ENCODE peak calls at places on chromosomes 13 and 19, in ten cellular contexts. One of them, this sample, is unnamed.

GRCh38 chr13:30373727-30374126 is 48.6 kb upstream of the UBE2L5 start:
- DNase-seq in CD4-positive, alpha-beta T cell: no peak
- DNase-seq in stimulated activated naive CD8-positive, alpha-beta T cell treated with anti-CD3 and anti-CD28 coated beads, Interleukin-15, Interleukin-2, amounts not matched to agents 100 U/mL and 50 U/mL, for 24 hours: peak
- DNase-seq in fibroblast of lung: no peak
- DNase-seq in heart right ventricle: no peak
- DNase-seq in MM.1S: peak
- DNase-seq in H9: no peak
- DNase-seq in NCI-H460: no peak
- DNase-seq in A673: no peak
- DNase-seq in iPS-NIHi11: no peak
- DNase-seq in this sample: no peak

GRCh38 chr19:38401148-38401547 is 1.7 kb upstream of the FAM98C start:
- DNase-seq in CD4-positive, alpha-beta T cell: no peak
- DNase-seq in stimulated activated naive CD8-positive, alpha-beta T cell treated with anti-CD3 and anti-CD28 coated beads, Interleukin-15, Interleukin-2, amounts not matched to agents 100 U/mL and 50 U/mL, for 24 hours: no peak
- DNase-seq in fibroblast of lung: no peak
- DNase-seq in heart right ventricle: no peak
- DNase-seq in MM.1S: no peak
- DNase-seq in H9: no peak
- DNase-seq in NCI-H460: no peak
- DNase-seq in A673: no peak
- DNase-seq in iPS-NIHi11: no peak
- DNase-seq in this sample: no peak

GRCh38 chr19:17359905-17360800 is 17.0 kb downstream of the PLVAP start:
- DNase-seq in CD4-positive, alpha-beta T cell: no peak
- DNase-seq in stimulated activated naive CD8-positive, alpha-beta T cell treated with anti-CD3 and anti-CD28 coated beads, Interleukin-15, Interleukin-2, amounts not matched to agents 100 U/mL and 50 U/mL, for 24 hours: no peak
- DNase-seq in fibroblast of lung: no peak
- DNase-seq in heart right ventricle: no peak
- DNase-seq in MM.1S: no peak
- DNase-seq in H9: no peak
- DNase-seq in NCI-H460: no peak
- DNase-seq in A673: no peak
- DNase-seq in iPS-NIHi11: no peak
- DNase-seq in this sample: peak

GRCh38 chr19:41877490-41877876 is 404 bp downstream of the CD79A start:
- DNase-seq in CD4-positive, alpha-beta T cell: no peak
- DNase-seq in stimulated activated naive CD8-positive, alpha-beta T cell treated with anti-CD3 and anti-CD28 coated beads, Interleukin-15, Interleukin-2, amounts not matched to agents 100 U/mL and 50 U/mL, for 24 hours: peak
- DNase-seq in fibroblast of lung: no peak
- DNase-seq in heart right ventricle: no peak
- DNase-seq in MM.1S: no peak
- DNase-seq in H9: no peak
- DNase-seq in NCI-H460: no peak
- DNase-seq in A673: no peak
- DNase-seq in iPS-NIHi11: no peak
- DNase-seq in this sample: peak

GRCh38 chr13:24717217-24717616 is 37.0 kb downstream of the ATP12A start:
- DNase-seq in CD4-positive, alpha-beta T cell: no peak
- DNase-seq in stimulated activated naive CD8-positive, alpha-beta T cell treated with anti-CD3 and anti-CD28 coated beads, Interleukin-15, Interleukin-2, amounts not matched to agents 100 U/mL and 50 U/mL, for 24 hours: no peak
- DNase-seq in fibroblast of lung: no peak
- DNase-seq in heart right ventricle: no peak
- DNase-seq in MM.1S: no peak
- DNase-seq in H9: no peak
- DNase-seq in NCI-H460: no peak
- DNase-seq in A673: no peak
- DNase-seq in iPS-NIHi11: no peak
- DNase-seq in this sample: no peak

GRCh38 chr13:39329182-39329639 is 273.8 kb downstream of the LHFPL6 start:
- DNase-seq in CD4-positive, alpha-beta T cell: no peak
- DNase-seq in stimulated activated naive CD8-positive, alpha-beta T cell treated with anti-CD3 and anti-CD28 coated beads, Interleukin-15, Interleukin-2, amounts not matched to agents 100 U/mL and 50 U/mL, for 24 hours: no peak
- DNase-seq in fibroblast of lung: no peak
- DNase-seq in heart right ventricle: no peak
- DNase-seq in MM.1S: no peak
- DNase-seq in H9: peak
- DNase-seq in NCI-H460: no peak
- DNase-seq in A673: no peak
- DNase-seq in iPS-NIHi11: peak
- DNase-seq in this sample: no peak

GRCh38 chr19:46875234-46875633 is 14.4 kb downstream of the ARHGAP35 start:
- DNase-seq in CD4-positive, alpha-beta T cell: no peak
- DNase-seq in stimulated activated naive CD8-positive, alpha-beta T cell treated with anti-CD3 and anti-CD28 coated beads, Interleukin-15, Interleukin-2, amounts not matched to agents 100 U/mL and 50 U/mL, for 24 hours: no peak
- DNase-seq in fibroblast of lung: no peak
- DNase-seq in heart right ventricle: no peak
- DNase-seq in MM.1S: no peak
- DNase-seq in H9: no peak
- DNase-seq in NCI-H460: no peak
- DNase-seq in A673: no peak
- DNase-seq in iPS-NIHi11: no peak
- DNase-seq in this sample: no peak

GRCh38 chr19:44613295-44614168 is at the start of gene IGSF23:
- DNase-seq in CD4-positive, alpha-beta T cell: no peak
- DNase-seq in stimulated activated naive CD8-positive, alpha-beta T cell treated with anti-CD3 and anti-CD28 coated beads, Interleukin-15, Interleukin-2, amounts not matched to agents 100 U/mL and 50 U/mL, for 24 hours: no peak
- DNase-seq in fibroblast of lung: no peak
- DNase-seq in heart right ventricle: no peak
- DNase-seq in MM.1S: no peak
- DNase-seq in H9: no peak
- DNase-seq in NCI-H460: no peak
- DNase-seq in A673: no peak
- DNase-seq in iPS-NIHi11: no peak
- DNase-seq in this sample: no peak

GRCh38 chr13:31859546-31859945 is 120.2 kb downstream of the RXFP2 start:
- DNase-seq in CD4-positive, alpha-beta T cell: no peak
- DNase-seq in stimulated activated naive CD8-positive, alpha-beta T cell treated with anti-CD3 and anti-CD28 coated beads, Interleukin-15, Interleukin-2, amounts not matched to agents 100 U/mL and 50 U/mL, for 24 hours: no peak
- DNase-seq in fibroblast of lung: no peak
- DNase-seq in heart right ventricle: no peak
- DNase-seq in MM.1S: no peak
- DNase-seq in H9: no peak
- DNase-seq in NCI-H460: no peak
- DNase-seq in A673: no peak
- DNase-seq in iPS-NIHi11: no peak
- DNase-seq in this sample: no peak

GRCh38 chr13:36432106-36432544 is at the start of gene CCNA1:
- DNase-seq in CD4-positive, alpha-beta T cell: no peak
- DNase-seq in stimulated activated naive CD8-positive, alpha-beta T cell treated with anti-CD3 and anti-CD28 coated beads, Interleukin-15, Interleukin-2, amounts not matched to agents 100 U/mL and 50 U/mL, for 24 hours: peak
- DNase-seq in fibroblast of lung: no peak
- DNase-seq in heart right ventricle: peak
- DNase-seq in MM.1S: no peak
- DNase-seq in H9: peak
- DNase-seq in NCI-H460: no peak
- DNase-seq in A673: peak
- DNase-seq in iPS-NIHi11: peak
- DNase-seq in this sample: peak

GRCh38 chr19:52735734-52736133 is 890 bp upstream of the ZNF611 start:
- DNase-seq in CD4-positive, alpha-beta T cell: no peak
- DNase-seq in stimulated activated naive CD8-positive, alpha-beta T cell treated with anti-CD3 and anti-CD28 coated beads, Interleukin-15, Interleukin-2, amounts not matched to agents 100 U/mL and 50 U/mL, for 24 hours: no peak
- DNase-seq in fibroblast of lung: no peak
- DNase-seq in heart right ventricle: peak
- DNase-seq in MM.1S: no peak
- DNase-seq in H9: peak
- DNase-seq in NCI-H460: no peak
- DNase-seq in A673: no peak
- DNase-seq in iPS-NIHi11: peak
- DNase-seq in this sample: peak

GRCh38 chr13:74132152-74132767 is 1.9 kb downstream of the KLF12 start:
- DNase-seq in CD4-positive, alpha-beta T cell: peak
- DNase-seq in stimulated activated naive CD8-positive, alpha-beta T cell treated with anti-CD3 and anti-CD28 coated beads, Interleukin-15, Interleukin-2, amounts not matched to agents 100 U/mL and 50 U/mL, for 24 hours: peak
- DNase-seq in fibroblast of lung: peak
- DNase-seq in heart right ventricle: no peak
- DNase-seq in MM.1S: no peak
- DNase-seq in H9: no peak
- DNase-seq in NCI-H460: no peak
- DNase-seq in A673: no peak
- DNase-seq in iPS-NIHi11: no peak
- DNase-seq in this sample: no peak

GRCh38 chr13:26589754-26590153 is 32.3 kb downstream of the WASF3 start:
- DNase-seq in CD4-positive, alpha-beta T cell: no peak
- DNase-seq in stimulated activated naive CD8-positive, alpha-beta T cell treated with anti-CD3 and anti-CD28 coated beads, Interleukin-15, Interleukin-2, amounts not matched to agents 100 U/mL and 50 U/mL, for 24 hours: no peak
- DNase-seq in fibroblast of lung: no peak
- DNase-seq in heart right ventricle: no peak
- DNase-seq in MM.1S: no peak
- DNase-seq in H9: no peak
- DNase-seq in NCI-H460: no peak
- DNase-seq in A673: no peak
- DNase-seq in iPS-NIHi11: no peak
- DNase-seq in this sample: peak

GRCh38 chr13:52862358-52863206 is 14.1 kb upstream of the PCDH8 start:
- DNase-seq in CD4-positive, alpha-beta T cell: no peak
- DNase-seq in stimulated activated naive CD8-positive, alpha-beta T cell treated with anti-CD3 and anti-CD28 coated beads, Interleukin-15, Interleukin-2, amounts not matched to agents 100 U/mL and 50 U/mL, for 24 hours: peak
- DNase-seq in fibroblast of lung: no peak
- DNase-seq in heart right ventricle: no peak
- DNase-seq in MM.1S: no peak
- DNase-seq in H9: peak
- DNase-seq in NCI-H460: no peak
- DNase-seq in A673: peak
- DNase-seq in iPS-NIHi11: peak
- DNase-seq in this sample: no peak

GRCh38 chr19:44810555-44811447 is 1.9 kb downstream of the BCAM start:
- DNase-seq in CD4-positive, alpha-beta T cell: no peak
- DNase-seq in stimulated activated naive CD8-positive, alpha-beta T cell treated with anti-CD3 and anti-CD28 coated beads, Interleukin-15, Interleukin-2, amounts not matched to agents 100 U/mL and 50 U/mL, for 24 hours: no peak
- DNase-seq in fibroblast of lung: no peak
- DNase-seq in heart right ventricle: no peak
- DNase-seq in MM.1S: no peak
- DNase-seq in H9: no peak
- DNase-seq in NCI-H460: no peak
- DNase-seq in A673: no peak
- DNase-seq in iPS-NIHi11: no peak
- DNase-seq in this sample: peak

GRCh38 chr19:49272204-49272603 is 52.8 kb downstream of the SLC6A16 start:
- DNase-seq in CD4-positive, alpha-beta T cell: no peak
- DNase-seq in stimulated activated naive CD8-positive, alpha-beta T cell treated with anti-CD3 and anti-CD28 coated beads, Interleukin-15, Interleukin-2, amounts not matched to agents 100 U/mL and 50 U/mL, for 24 hours: no peak
- DNase-seq in fibroblast of lung: peak
- DNase-seq in heart right ventricle: no peak
- DNase-seq in MM.1S: no peak
- DNase-seq in H9: no peak
- DNase-seq in NCI-H460: no peak
- DNase-seq in A673: peak
- DNase-seq in iPS-NIHi11: no peak
- DNase-seq in this sample: no peak

GRCh38 chr19:50361290-50362029 is 4.0 kb downstream of the NAPSA start:
- DNase-seq in CD4-positive, alpha-beta T cell: no peak
- DNase-seq in stimulated activated naive CD8-positive, alpha-beta T cell treated with anti-CD3 and anti-CD28 coated beads, Interleukin-15, Interleukin-2, amounts not matched to agents 100 U/mL and 50 U/mL, for 24 hours: no peak
- DNase-seq in fibroblast of lung: no peak
- DNase-seq in heart right ventricle: no peak
- DNase-seq in MM.1S: peak
- DNase-seq in H9: no peak
- DNase-seq in NCI-H460: no peak
- DNase-seq in A673: peak
- DNase-seq in iPS-NIHi11: peak
- DNase-seq in this sample: no peak

GRCh38 chr19:45391346-45391745 is 13.5 kb downstream of the PPP1R13L start:
- DNase-seq in CD4-positive, alpha-beta T cell: no peak
- DNase-seq in stimulated activated naive CD8-positive, alpha-beta T cell treated with anti-CD3 and anti-CD28 coated beads, Interleukin-15, Interleukin-2, amounts not matched to agents 100 U/mL and 50 U/mL, for 24 hours: no peak
- DNase-seq in fibroblast of lung: no peak
- DNase-seq in heart right ventricle: no peak
- DNase-seq in MM.1S: no peak
- DNase-seq in H9: peak
- DNase-seq in NCI-H460: no peak
- DNase-seq in A673: peak
- DNase-seq in iPS-NIHi11: peak
- DNase-seq in this sample: no peak

GRCh38 chr19:7862413-7862951 is 11.7 kb downstream of the PRR36 start:
- DNase-seq in CD4-positive, alpha-beta T cell: peak
- DNase-seq in stimulated activated naive CD8-positive, alpha-beta T cell treated with anti-CD3 and anti-CD28 coated beads, Interleukin-15, Interleukin-2, amounts not matched to agents 100 U/mL and 50 U/mL, for 24 hours: peak
- DNase-seq in fibroblast of lung: peak
- DNase-seq in heart right ventricle: peak
- DNase-seq in MM.1S: peak
- DNase-seq in H9: peak
- DNase-seq in NCI-H460: no peak
- DNase-seq in A673: peak
- DNase-seq in iPS-NIHi11: peak
- DNase-seq in this sample: peak

GRCh38 chr19:50003810-50004419 is 21.3 kb downstream of the VRK3 start:
- DNase-seq in CD4-positive, alpha-beta T cell: no peak
- DNase-seq in stimulated activated naive CD8-positive, alpha-beta T cell treated with anti-CD3 and anti-CD28 coated beads, Interleukin-15, Interleukin-2, amounts not matched to agents 100 U/mL and 50 U/mL, for 24 hours: peak
- DNase-seq in fibroblast of lung: peak
- DNase-seq in heart right ventricle: no peak
- DNase-seq in MM.1S: peak
- DNase-seq in H9: no peak
- DNase-seq in NCI-H460: no peak
- DNase-seq in A673: peak
- DNase-seq in iPS-NIHi11: no peak
- DNase-seq in this sample: no peak

This sample was measured in right cardiac atrium.